ENCODE peak calls at places on chromosomes 1 and 21, in five cellular contexts. W is neural crest cell; N is NCI-H345; I is stimulated activated CD4-positive, alpha-beta T cell treated with anti-CD3 and anti-CD28 coated beads, Interleukin-2, amount 100 ng/mL, for 24 hours; B is GM13976. X is an unnamed sample.
A peak's percentile ranks its signal among the peaks of the same experiment; 100 is the strongest.

GRCh38 chr1:21489146-21489545 is 20.1 kb upstream of the ALPL start:
- DNase-seq in N (no peak), W (no peak), I (no peak), B (no peak), X (no peak)

GRCh38 chr1:90706437-90707362 is 10.4 kb downstream of the BARHL2 start:
- DNase-seq in W (no peak), N (peak; percentile 54), I (no peak), B (peak; percentile 41), X (no peak)

GRCh38 chr1:93200714-93201113 is 20.2 kb downstream of the CCDC18 start:
- DNase-seq in B (no peak), W (no peak), I (no peak), N (no peak), X (no peak)

GRCh38 chr21:43930848-43931384 is 65.9 kb downstream of the AGPAT3 start:
- DNase-seq in W (no peak), I (no peak), N (no peak), B (no peak), X (no peak)

GRCh38 chr21:34565238-34565637 is 49.7 kb downstream of the RCAN1 start:
- DNase-seq in W (no peak), B (no peak), N (no peak), I (no peak), X (no peak)

GRCh38 chr1:241596633-241597032 is 43.5 kb downstream of the CHML start:
- DNase-seq in W (no peak), B (no peak), I (no peak), N (no peak), X (no peak)

GRCh38 chr1:44608141-44608540 is 66.1 kb downstream of the TMEM53 start:
- DNase-seq in N (no peak), B (no peak), W (no peak), I (no peak), X (peak; percentile 14)

GRCh38 chr1:89822109-89822962 is 1.5 kb downstream of the LRRC8D start:
- DNase-seq in B (no peak), W (no peak), N (no peak), I (no peak), X (peak; percentile 10)

GRCh38 chr1:114390361-114390760 is 120.6 kb downstream of the TRIM33 start:
- DNase-seq in I (no peak), N (no peak), B (no peak), W (no peak), X (no peak)

GRCh38 chr1:66943361-66943969 is 18.7 kb downstream of the MIER1 start:
- DNase-seq in N (no peak), W (no peak), B (no peak), I (no peak), X (no peak)